ENCODE peak calls at places on chromosome 1, in four cellular contexts. V is heart right ventricle; Y is activated naive CD4-positive, alpha-beta T cell treated with anti-CD3 and anti-CD28 coated beads, Interleukin-2, amount 50 U/mL, for 72 hours; Q is CD4-positive, CD25-positive, alpha-beta regulatory T cell. L is an unnamed sample.

GRCh38 chr1:24254783-24255182 is 64.4 kb upstream of the GRHL3 start:
- ATAC-seq in Y (no peak), Q (no peak), V (no peak), L (no peak)

GRCh38 chr1:156767101-156767878 is at the start of gene PRCC:
- ATAC-seq in Q (peak; percentile 94), V (peak; percentile 97), Y (peak; percentile 96), L (peak; percentile 94)

GRCh38 chr1:182175340-182176068 is 114.0 kb upstream of the ZNF648 start:
- ATAC-seq in V (no peak), Q (no peak), Y (no peak), L (no peak)

GRCh38 chr1:30001452-30002039 is 721.8 kb downstream of the MATN1 start:
- ATAC-seq in V (no peak), Y (no peak), Q (no peak), L (no peak)

GRCh38 chr1:201542166-201543045 is 3.5 kb downstream of the NAV1 start:
- ATAC-seq in Q (no peak), Y (no peak), V (no peak), L (no peak)

GRCh38 chr1:182129398-182129797 is 67.9 kb upstream of the ZNF648 start:
- ATAC-seq in V (no peak), Y (no peak), Q (no peak), L (no peak)

GRCh38 chr1:93844262-93845045 is 34.6 kb downstream of the DNTTIP2 start:
- ATAC-seq in Y (no peak), V (no peak), Q (no peak), L (no peak)

GRCh38 chr1:10665930-10666850 is 130.3 kb downstream of the CASZ1 start:
- ATAC-seq in Y (no peak), V (peak; percentile 67), Q (no peak), L (no peak)

GRCh38 chr1:212814989-212815388 is 23.3 kb downstream of the TATDN3 start:
- ATAC-seq in Q (no peak), Y (no peak), V (no peak), L (no peak)

GRCh38 chr1:12179111-12179519 is 12.3 kb downstream of the TNFRSF1B start:
- ATAC-seq in V (no peak), Y (peak; percentile 78), Q (peak; percentile 6), L (peak; percentile 78)

GRCh38 chr1:156475568-156476500 is 24.7 kb downstream of the MEF2D start:
- ATAC-seq in V (peak; percentile 58), Q (no peak), Y (no peak), L (no peak)

GRCh38 chr1:4657920-4658585 is 3.6 kb downstream of the AJAP1 start:
- ATAC-seq in Q (no peak), V (no peak), Y (no peak), L (no peak)

L was measured in activated T-helper 17 cell treated with anti-CD3 and anti-CD28 coated beads, Interleukin-2, amount 50 U/mL, for 72 hours.